ENCODE peak calls at places on chromosomes 13 and 19, in eight cellular contexts. E, K, M, Y, D, U, P and V are unnamed samples.

GRCh38 chr13:95858286-95859075 is 181.5 kb downstream of the DNAJC3 start:
- DNase-seq in E (peak; percentile 46), K (no peak), M (no peak), Y (no peak), D (no peak), U (no peak), P (no peak), V (peak; percentile 47)

GRCh38 chr13:56338421-56338820 is 802.3 kb upstream of the PRR20A start:
- DNase-seq in E (no peak), K (no peak), M (no peak), Y (no peak), D (no peak), U (no peak), P (no peak), V (no peak)

GRCh38 chr13:100789481-100789880 is 114.9 kb upstream of the TMTC4 start:
- DNase-seq in E (peak; percentile 6), K (no peak), M (no peak), Y (no peak), D (no peak), U (no peak), P (no peak), V (no peak)

GRCh38 chr13:46721054-46721453 is 75.9 kb downstream of the ESD start:
- DNase-seq in E (peak; percentile 56), K (no peak), M (no peak), Y (peak; percentile 53), D (peak; percentile 37), U (peak; percentile 19), P (peak; percentile 39), V (no peak)

GRCh38 chr19:15285896-15286591 is 46.3 kb downstream of the BRD4 start:
- DNase-seq in E (no peak), K (no peak), M (no peak), Y (no peak), D (no peak), U (no peak), P (no peak), V (peak; percentile 37)

GRCh38 chr19:18784786-18785120 is 6.4 kb downstream of the COMP start:
- DNase-seq in E (no peak), K (no peak), M (no peak), Y (no peak), D (no peak), U (no peak), P (no peak), V (no peak)

GRCh38 chr13:38900188-38900587 is 90.4 kb downstream of the STOML3 start:
- DNase-seq in E (no peak), K (no peak), M (no peak), Y (no peak), D (no peak), U (no peak), P (no peak), V (no peak)

GRCh38 chr19:575527-576506 is 3.4 kb downstream of the BSG start:
- DNase-seq in E (no peak), K (no peak), M (peak; percentile 80), Y (peak; percentile 82), D (peak; percentile 92), U (peak; percentile 81), P (no peak), V (no peak)

GRCh38 chr19:21023901-21024300 is 3.4 kb downstream of the ZNF430 start:
- DNase-seq in E (peak; percentile 18), K (no peak), M (no peak), Y (no peak), D (no peak), U (no peak), P (no peak), V (no peak)

GRCh38 chr19:8224394-8225145 is 15.4 kb downstream of the CERS4 start:
- DNase-seq in E (no peak), K (no peak), M (no peak), Y (no peak), D (peak; percentile 70), U (peak; percentile 57), P (no peak), V (no peak)

GRCh38 chr13:76848596-76848995 is 37.6 kb downstream of the KCTD12 start:
- DNase-seq in E (no peak), K (no peak), M (peak; percentile 41), Y (no peak), D (peak; percentile 39), U (peak; percentile 34), P (no peak), V (peak; percentile 94)

DNA sequence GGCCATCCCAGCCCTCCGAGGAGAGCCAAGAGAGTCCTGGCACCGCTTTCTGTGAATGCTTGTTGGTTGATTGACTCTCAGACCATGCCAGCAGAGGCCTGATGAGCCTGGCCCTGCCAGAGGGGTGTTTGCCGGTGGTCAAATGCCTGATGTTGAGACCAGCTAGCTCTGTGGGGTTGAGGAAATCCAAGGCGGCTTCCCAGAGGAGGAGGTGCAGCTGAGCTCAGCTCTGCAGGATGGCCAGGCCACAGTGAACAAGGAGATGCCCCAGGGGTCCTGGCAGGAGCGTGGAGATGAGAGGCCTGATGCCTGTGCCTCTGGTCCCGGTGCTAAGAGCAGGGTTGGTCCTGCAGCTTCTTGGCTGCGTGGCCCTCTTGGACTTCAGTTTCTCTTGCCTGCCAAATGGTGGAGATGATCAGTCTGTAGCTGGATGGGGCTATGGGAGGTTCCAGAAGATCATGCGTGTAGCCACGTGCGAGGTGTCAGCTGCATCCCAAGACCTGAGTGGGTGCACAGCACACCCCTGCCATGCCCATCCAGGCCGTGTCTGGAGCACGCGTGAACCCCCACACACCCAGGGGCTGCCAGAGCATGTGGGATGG is 16.8 kb downstream of the NFIC start:
- DNase-seq in E (no peak), K (no peak), M (peak; percentile 54), Y (peak; percentile 75), D (no peak), U (peak; percentile 63), P (no peak), V (no peak)
- H3K4me3 ChIP-seq in E (no peak overlapping the region), K (no peak overlapping the region), M (peak overlapping the region; percentile 24), Y (no peak overlapping the region), D (no peak overlapping the region), U (peak overlapping the region; percentile 24), P (no peak overlapping the region), V (no peak overlapping the region)

GRCh38 chr19:50202962-50203280 is 501 bp upstream of the MYH14 start:
- DNase-seq in E (no peak), K (no peak), M (no peak), Y (no peak), D (no peak), U (no peak), P (no peak), V (no peak)

GRCh38 chr19:50204811-50205675 is 1.6 kb downstream of the MYH14 start:
- DNase-seq in E (no peak), K (no peak), M (no peak), Y (no peak), D (peak; percentile 79), U (peak; percentile 65), P (peak; percentile 95), V (no peak)

GRCh38 chr19:50204081-50204428 is 633 bp downstream of the MYH14 start:
- DNase-seq in E (no peak), K (no peak), M (no peak), Y (no peak), D (no peak), U (no peak), P (no peak), V (no peak)

GRCh38 chr19:50202399-50202798 is 1.0 kb upstream of the MYH14 start:
- DNase-seq in E (no peak), K (no peak), M (no peak), Y (no peak), D (no peak), U (no peak), P (no peak), V (no peak)

GRCh38 chr19:50203281-50204080 is at the start of gene MYH14:
- DNase-seq in E (peak; percentile 4), K (no peak), M (peak; percentile 51), Y (peak; percentile 66), D (peak; percentile 94), U (peak; percentile 87), P (peak; percentile 93), V (no peak)
- H3K4me3 ChIP-seq in E (no peak within 1 kb of the TSS), K (no peak within 1 kb of the TSS), M (peak within 1 kb of the TSS; percentile 59), Y (peak within 1 kb of the TSS; percentile 25), D (peak within 1 kb of the TSS; percentile 64), U (peak within 1 kb of the TSS; percentile 75), P (peak within 1 kb of the TSS; percentile 54), V (no peak within 1 kb of the TSS)

GRCh38 chr19:17077447-17078028 is 2.0 kb downstream of the MYO9B start:
- DNase-seq in E (no peak), K (no peak), M (no peak), Y (no peak), D (no peak), U (no peak), P (no peak), V (no peak)
- H3K4me3 ChIP-seq in E (peak overlapping the region; percentile 20), K (no peak overlapping the region), M (no peak overlapping the region), Y (no peak overlapping the region), D (no peak overlapping the region), U (peak overlapping the region; percentile 72), P (peak overlapping the region; percentile 95), V (no peak overlapping the region)

DNA sequence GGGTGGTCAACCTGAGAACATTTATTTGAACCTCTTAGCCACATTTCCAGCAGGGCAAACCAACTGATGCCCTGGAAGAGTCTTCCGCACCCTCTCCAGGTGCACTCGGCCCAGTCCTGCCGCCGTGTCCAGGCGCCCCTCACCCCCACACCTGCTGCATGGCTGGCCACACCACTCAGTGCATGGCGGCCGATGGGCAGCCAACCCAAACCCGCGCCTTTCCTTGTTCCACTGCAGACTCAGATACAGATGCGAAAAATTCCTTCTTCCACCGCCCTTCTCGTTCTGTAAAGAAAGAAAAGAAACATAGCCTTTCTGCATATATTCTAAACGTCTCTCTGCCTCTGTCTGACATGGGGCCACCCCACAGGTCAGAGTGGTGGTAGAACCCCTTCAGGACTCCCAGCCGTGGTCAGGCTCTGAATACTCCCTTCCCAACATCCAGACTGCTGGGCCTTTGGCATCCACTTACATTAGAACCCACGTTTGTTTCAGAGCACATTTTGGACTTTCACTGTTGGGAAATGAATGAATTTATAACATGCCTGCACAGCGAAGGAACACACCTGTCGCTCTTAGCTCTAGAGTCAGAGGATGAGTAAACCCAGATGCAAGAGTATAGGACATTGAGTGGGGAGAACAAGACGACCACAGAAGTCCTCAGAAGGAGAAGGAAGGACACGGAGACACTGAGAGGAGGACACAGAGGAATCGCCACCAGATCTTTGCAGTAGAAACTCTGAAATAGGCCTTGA is 31.1 kb downstream of the SHISA2 start:
- DNase-seq in E (no peak), K (no peak), M (no peak), Y (no peak), D (no peak), U (no peak), P (no peak), V (no peak)
- H3K4me3 ChIP-seq in E (no peak overlapping the region), K (no peak overlapping the region), M (no peak overlapping the region), Y (no peak overlapping the region), D (no peak overlapping the region), U (no peak overlapping the region), P (no peak overlapping the region), V (no peak overlapping the region)

DNA sequence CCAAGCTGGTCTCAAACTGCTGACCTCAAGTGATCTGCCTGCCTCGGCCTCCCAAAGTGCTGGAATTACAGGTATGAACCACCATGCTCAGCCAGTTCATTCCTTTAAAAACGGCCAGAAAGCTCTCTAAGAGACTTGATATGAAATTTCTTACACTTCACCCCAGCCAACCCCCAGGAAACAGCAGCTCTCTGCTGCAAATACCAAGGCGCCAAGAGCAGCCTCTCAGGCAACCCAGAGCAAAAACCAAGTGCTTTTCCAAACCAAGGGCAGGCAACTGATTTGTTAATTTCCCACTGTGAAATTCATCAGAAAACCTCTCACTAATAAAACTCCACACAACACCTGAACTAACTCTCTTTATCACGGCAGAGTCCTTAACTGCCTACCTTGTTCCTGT is 44.9 kb downstream of the LATS2 start:
- DNase-seq in E (no peak), K (no peak), M (no peak), Y (no peak), D (no peak), U (no peak), P (no peak), V (no peak)
- H3K4me3 ChIP-seq in E (no peak overlapping the region), K (no peak overlapping the region), M (no peak overlapping the region), Y (no peak overlapping the region), D (no peak overlapping the region), U (no peak overlapping the region), P (no peak overlapping the region), V (no peak overlapping the region)

GRCh38 chr13:20814224-20814910 is 40.6 kb upstream of the EEF1AKMT1 start:
- DNase-seq in E (peak; percentile 95), K (no peak), M (peak; percentile 89), Y (peak; percentile 85), D (peak; percentile 93), U (peak; percentile 81), P (peak; percentile 60), V (no peak)
- H3K4me3 ChIP-seq in E (peak overlapping the region; percentile 18), K (no peak overlapping the region), M (no peak overlapping the region), Y (no peak overlapping the region), D (peak overlapping the region; percentile 10), U (peak overlapping the region; percentile 33), P (no peak overlapping the region), V (no peak overlapping the region)